ENCODE peak calls at places on chromosome 1, in five cellular contexts. J, F, V, W and N are unnamed samples.

GRCh38 chr1:235442788-235443429 is 61.3 kb downstream of the B3GALNT2 start:
- DNase-seq in V (peak; percentile 62), J (no peak), W (no peak), F (no peak), N (no peak)

GRCh38 chr1:110242731-110243130 is 32.6 kb downstream of the KCNC4 start:
- DNase-seq in F (no peak), J (no peak), V (no peak), W (no peak), N (no peak)

GRCh38 chr1:15099441-15100137 is 54.0 kb upstream of the TMEM51 start:
- DNase-seq in F (no peak), J (no peak), W (no peak), V (no peak), N (no peak)

GRCh38 chr1:173476197-173476663 is 905 bp upstream of the PRDX6 start:
- DNase-seq in F (no peak), J (no peak), W (no peak), V (no peak), N (no peak)

GRCh38 chr1:11439051-11439450 is 39.9 kb upstream of the DISP3 start:
- DNase-seq in F (no peak), V (no peak), W (no peak), J (no peak), N (no peak)

GRCh38 chr1:221439008-221439733 is 302.7 kb downstream of the DUSP10 start:
- DNase-seq in V (peak; percentile 84), J (peak; percentile 43), W (no peak), F (peak; percentile 32), N (no peak)

GRCh38 chr1:18198240-18198639 is 90.6 kb downstream of the IGSF21 start:
- DNase-seq in J (no peak), F (no peak), W (no peak), V (no peak), N (no peak)

GRCh38 chr1:107404756-107405155 is 263.9 kb downstream of the NTNG1 start:
- DNase-seq in F (no peak), J (no peak), V (no peak), W (no peak), N (no peak)

GRCh38 chr1:188642585-188643168 is 1813.9 kb downstream of the PLA2G4A start:
- DNase-seq in F (no peak), W (no peak), V (no peak), J (no peak), N (no peak)

GRCh38 chr1:236108027-236108648 is 34.2 kb upstream of the GPR137B start:
- DNase-seq in J (no peak), V (no peak), W (no peak), F (no peak), N (no peak)

GRCh38 chr1:159867322-159868064 is 5.0 kb upstream of the VSIG8 start:
- DNase-seq in F (no peak), J (no peak), W (no peak), V (no peak), N (no peak)

GRCh38 chr1:93489756-93490155 is 41.8 kb downstream of the FNBP1L start:
- DNase-seq in J (no peak), F (no peak), W (no peak), V (no peak), N (no peak)

DNA sequence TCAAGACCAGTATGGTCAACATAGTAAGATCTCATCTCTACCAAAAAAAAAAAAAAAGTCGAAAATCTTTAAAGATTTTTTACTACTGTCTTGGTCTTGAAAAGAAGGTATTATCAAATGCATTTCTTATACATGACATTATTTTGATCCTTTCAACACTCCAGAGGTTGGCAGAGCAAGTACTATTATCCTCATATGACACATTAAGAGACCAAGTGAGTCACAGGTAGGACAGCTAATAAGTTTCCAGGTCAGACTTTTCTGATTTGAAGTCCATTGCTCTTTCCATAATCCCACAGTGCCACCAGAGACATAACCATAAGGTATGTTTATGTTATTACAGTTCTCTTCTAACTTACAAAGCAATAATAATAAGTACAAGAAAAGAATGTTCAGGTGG is 15.2 kb downstream of the DBT start:
- DNase-seq in J (no peak), V (no peak), F (no peak), W (no peak), N (no peak)
- H3K27ac ChIP-seq in J (no peak overlapping the region), V (no peak overlapping the region), F (no peak overlapping the region), W (no peak overlapping the region), N (no peak overlapping the region)

GRCh38 chr1:9351654-9352271 is 59.1 kb downstream of the SPSB1 start:
- DNase-seq in J (no peak), V (no peak), F (no peak), W (no peak), N (no peak)

GRCh38 chr1:9350960-9351359 is 58.3 kb downstream of the SPSB1 start:
- DNase-seq in V (no peak), J (no peak), F (no peak), W (no peak), N (no peak)

GRCh38 chr1:9355503-9355902 is 62.8 kb downstream of the SPSB1 start:
- DNase-seq in F (no peak), V (no peak), J (no peak), W (no peak), N (no peak)

GRCh38 chr1:9350011-9350907 is 57.6 kb downstream of the SPSB1 start:
- DNase-seq in V (no peak), W (peak; percentile 51), F (no peak), J (no peak), N (no peak)

DNA sequence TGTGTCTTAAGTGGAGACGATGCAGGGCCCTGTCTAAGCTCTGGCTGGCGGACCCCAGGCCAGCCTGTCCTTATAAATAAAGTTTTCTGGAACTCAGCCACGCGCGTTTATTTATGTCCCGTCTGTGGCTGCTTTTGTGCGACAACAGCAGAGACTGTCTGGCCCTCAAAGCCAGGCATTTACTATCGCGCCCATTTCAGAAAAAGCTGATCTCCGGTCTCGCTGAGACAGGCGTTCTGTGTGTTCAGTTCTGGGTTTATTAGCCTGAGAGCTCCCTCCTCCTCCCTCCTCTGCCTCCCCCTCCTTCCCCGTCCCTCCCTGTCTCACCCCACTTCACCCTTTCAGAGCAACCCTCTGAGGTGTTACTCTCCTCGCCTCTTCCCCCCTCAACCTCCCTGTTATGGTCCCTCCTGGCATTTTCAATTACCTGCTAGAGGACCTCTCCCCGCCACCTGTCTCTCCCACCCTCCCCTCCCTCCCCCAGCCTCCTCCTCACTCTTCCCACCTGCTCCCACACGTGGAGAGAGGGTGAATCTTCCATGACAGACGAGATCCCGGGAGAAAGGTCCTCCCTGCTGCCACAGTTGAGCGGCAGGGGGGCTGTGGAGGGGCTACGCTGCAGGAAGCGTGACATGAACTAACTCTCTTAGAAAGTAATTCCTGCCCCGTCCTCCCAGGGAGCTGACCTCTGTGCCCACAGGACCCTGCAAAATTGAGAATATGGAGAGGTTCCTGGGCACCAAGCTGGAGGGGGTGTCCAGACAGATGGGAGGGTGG is 59.9 kb downstream of the SPSB1 start:
- DNase-seq in V (no peak), W (no peak), J (no peak), F (no peak), N (no peak)
- H3K27ac ChIP-seq in V (no peak overlapping the region), W (peak overlapping the region; percentile 33), J (no peak overlapping the region), F (no peak overlapping the region), N (no peak overlapping the region)

GRCh38 chr1:244305776-244306341 is 145.8 kb downstream of the ADSS2 start:
- DNase-seq in F (no peak), J (no peak), V (no peak), W (no peak), N (no peak)
- H3K27ac ChIP-seq in F (no peak overlapping the region), J (no peak overlapping the region), V (no peak overlapping the region), W (no peak overlapping the region), N (no peak overlapping the region)

GRCh38 chr1:55448261-55448660 is 233.1 kb upstream of the USP24 start:
- DNase-seq in W (no peak), J (no peak), F (no peak), V (no peak), N (no peak)
- H3K27ac ChIP-seq in W (no peak overlapping the region), J (no peak overlapping the region), F (no peak overlapping the region), V (peak overlapping the region; percentile 95), N (no peak overlapping the region)

GRCh38 chr1:203178083-203178482 is 2.5 kb upstream of the MYBPH start:
- DNase-seq in W (no peak), V (peak; percentile 42), F (no peak), J (no peak), N (no peak)
- H3K27ac ChIP-seq in W (no peak overlapping the region), V (peak overlapping the region; percentile 81), F (no peak overlapping the region), J (no peak overlapping the region), N (no peak overlapping the region)